ENCODE peak calls at places on chromosome 7, in ten cellular contexts. I, Z, X, O, H, Y, V, N, K and Q are unnamed samples.

GRCh38 chr7:2508327-2509231 is 11.0 kb upstream of the LFNG start:
- DNase-seq in I (no peak), Z (no peak), X (peak), O (no peak), H (peak), Y (peak), V (no peak), N (peak), K (no peak), Q (peak)

GRCh38 chr7:130345725-130346124 is 1.1 kb downstream of the CPA5 start:
- DNase-seq in I (no peak), Z (no peak), X (no peak), O (no peak), H (no peak), Y (no peak), V (no peak), N (no peak), K (no peak), Q (no peak)

GRCh38 chr7:75617634-75618234 is 121.0 kb downstream of the HIP1 start:
- DNase-seq in I (no peak), Z (peak), X (no peak), O (no peak), H (peak), Y (peak), V (peak), N (no peak), K (no peak), Q (peak)

GRCh38 chr7:135856356-135857144 is 107.9 kb upstream of the FAM180A start:
- DNase-seq in I (no peak), Z (no peak), X (peak), O (no peak), H (no peak), Y (no peak), V (no peak), N (peak), K (no peak), Q (no peak)

GRCh38 chr7:149310113-149310836 is 48.3 kb downstream of the ZNF783 start:
- DNase-seq in I (peak), Z (no peak), X (peak), O (no peak), H (no peak), Y (no peak), V (peak), N (peak), K (peak), Q (peak)

GRCh38 chr7:101614939-101615302 is 14.2 kb downstream of the MYL10 start:
- DNase-seq in I (no peak), Z (no peak), X (peak), O (no peak), H (no peak), Y (no peak), V (no peak), N (peak), K (no peak), Q (no peak)

GRCh38 chr7:30778246-30779025 is 7.2 kb downstream of the MINDY4 start:
- DNase-seq in I (no peak), Z (no peak), X (no peak), O (no peak), H (no peak), Y (no peak), V (no peak), N (no peak), K (no peak), Q (no peak)

GRCh38 chr7:28165971-28166955 is 14.3 kb downstream of the JAZF1 start:
- DNase-seq in I (no peak), Z (no peak), X (peak), O (no peak), H (no peak), Y (no peak), V (no peak), N (peak), K (no peak), Q (no peak)

GRCh38 chr7:113710310-113711106 is 208.3 kb downstream of the PPP1R3A start:
- DNase-seq in I (peak), Z (peak), X (peak), O (no peak), H (no peak), Y (peak), V (peak), N (peak), K (peak), Q (peak)

GRCh38 chr7:107025449-107026103 is 18.9 kb upstream of the PRKAR2B start:
- DNase-seq in I (no peak), Z (no peak), X (no peak), O (no peak), H (no peak), Y (no peak), V (peak), N (peak), K (no peak), Q (no peak)

GRCh38 chr7:90430614-90431445 is 27.6 kb downstream of the CLDN12 start:
- DNase-seq in I (no peak), Z (no peak), X (no peak), O (no peak), H (no peak), Y (no peak), V (no peak), N (no peak), K (no peak), Q (no peak)

GRCh38 chr7:115340828-115341227 is 418.9 kb downstream of the MDFIC start:
- DNase-seq in I (no peak), Z (no peak), X (peak), O (no peak), H (no peak), Y (no peak), V (peak), N (peak), K (no peak), Q (no peak)

GRCh38 chr7:149422065-149422913 is 38.6 kb downstream of the ZNF777 start:
- DNase-seq in I (peak), Z (peak), X (peak), O (peak), H (peak), Y (peak), V (peak), N (peak), K (peak), Q (no peak)

GRCh38 chr7:5352440-5353010 is 69.8 kb downstream of the SLC29A4 start:
- DNase-seq in I (no peak), Z (no peak), X (no peak), O (no peak), H (no peak), Y (no peak), V (no peak), N (no peak), K (no peak), Q (no peak)

GRCh38 chr7:88759216-88759955 is at the start of gene ZNF804B:
- DNase-seq in I (peak), Z (peak), X (no peak), O (no peak), H (no peak), Y (no peak), V (no peak), N (no peak), K (no peak), Q (no peak)

GRCh38 chr7:33762903-33763295 is 142.4 kb upstream of the BMPER start:
- DNase-seq in I (no peak), Z (no peak), X (no peak), O (no peak), H (no peak), Y (no peak), V (no peak), N (no peak), K (no peak), Q (no peak)

GRCh38 chr7:11369696-11370095 is 396.0 kb downstream of the PHF14 start:
- DNase-seq in I (no peak), Z (no peak), X (no peak), O (no peak), H (no peak), Y (no peak), V (no peak), N (no peak), K (no peak), Q (no peak)